ENCODE peak calls at places on chromosomes 4 and X, in nine cellular contexts. One of them, this sample, is unnamed.

GRCh38 chr4:13368262-13368661 is 115.9 kb downstream of the RAB28 start:
- DNase-seq in sciatic nerve: no peak
- DNase-seq in small intestine: no peak
- DNase-seq in D341Med: no peak
- DNase-seq in brain microvascular endothelial cell: no peak
- DNase-seq in heart right ventricle: no peak
- DNase-seq in transverse colon: no peak
- DNase-seq in iris pigment epithelial cell: peak
- DNase-seq in Calu3: no peak
- DNase-seq in this sample: peak

GRCh38 chr4:126915999-126916625 is 716.6 kb upstream of the INTU start:
- DNase-seq in small intestine: no peak
- DNase-seq in iris pigment epithelial cell: no peak
- DNase-seq in sciatic nerve: no peak
- DNase-seq in D341Med: no peak
- DNase-seq in brain microvascular endothelial cell: no peak
- DNase-seq in Calu3: no peak
- DNase-seq in transverse colon: no peak
- DNase-seq in heart right ventricle: no peak
- DNase-seq in this sample: no peak

GRCh38 chr4:1278336-1278670 is 11.4 kb upstream of the MAEA start:
- DNase-seq in iris pigment epithelial cell: no peak
- DNase-seq in small intestine: no peak
- DNase-seq in brain microvascular endothelial cell: no peak
- DNase-seq in heart right ventricle: no peak
- DNase-seq in transverse colon: no peak
- DNase-seq in sciatic nerve: no peak
- DNase-seq in D341Med: no peak
- DNase-seq in Calu3: no peak
- DNase-seq in this sample: no peak

GRCh38 chr4:41122775-41123174 is 91.6 kb downstream of the APBB2 start:
- DNase-seq in iris pigment epithelial cell: no peak
- DNase-seq in transverse colon: no peak
- DNase-seq in heart right ventricle: no peak
- DNase-seq in brain microvascular endothelial cell: no peak
- DNase-seq in small intestine: no peak
- DNase-seq in D341Med: no peak
- DNase-seq in Calu3: no peak
- DNase-seq in sciatic nerve: no peak
- DNase-seq in this sample: no peak

GRCh38 chrX:15601932-15602331 is 1.2 kb upstream of the ACE2 start:
- DNase-seq in sciatic nerve: no peak
- DNase-seq in Calu3: no peak
- DNase-seq in transverse colon: no peak
- DNase-seq in D341Med: no peak
- DNase-seq in heart right ventricle: no peak
- DNase-seq in brain microvascular endothelial cell: no peak
- DNase-seq in small intestine: no peak
- DNase-seq in iris pigment epithelial cell: no peak
- DNase-seq in this sample: peak

GRCh38 chr4:47463235-47463956 is at the start of gene COMMD8:
- DNase-seq in sciatic nerve: peak
- DNase-seq in small intestine: peak
- DNase-seq in D341Med: peak
- DNase-seq in Calu3: peak
- DNase-seq in iris pigment epithelial cell: peak
- DNase-seq in heart right ventricle: peak
- DNase-seq in brain microvascular endothelial cell: peak
- DNase-seq in transverse colon: peak
- DNase-seq in this sample: peak

GRCh38 chrX:129808163-129808828 is 28.5 kb downstream of the SASH3 start:
- DNase-seq in iris pigment epithelial cell: peak
- DNase-seq in Calu3: no peak
- DNase-seq in small intestine: no peak
- DNase-seq in D341Med: no peak
- DNase-seq in heart right ventricle: no peak
- DNase-seq in brain microvascular endothelial cell: no peak
- DNase-seq in sciatic nerve: no peak
- DNase-seq in transverse colon: no peak
- DNase-seq in this sample: no peak

GRCh38 chr4:98527528-98527927 is 130.9 kb downstream of the TSPAN5 start:
- DNase-seq in small intestine: no peak
- DNase-seq in transverse colon: no peak
- DNase-seq in Calu3: no peak
- DNase-seq in D341Med: no peak
- DNase-seq in heart right ventricle: no peak
- DNase-seq in iris pigment epithelial cell: peak
- DNase-seq in sciatic nerve: no peak
- DNase-seq in brain microvascular endothelial cell: no peak
- DNase-seq in this sample: no peak

GRCh38 chr4:81215219-81215892 is at the start of gene PRKG2:
- DNase-seq in brain microvascular endothelial cell: peak
- DNase-seq in heart right ventricle: no peak
- DNase-seq in iris pigment epithelial cell: peak
- DNase-seq in transverse colon: peak
- DNase-seq in D341Med: peak
- DNase-seq in small intestine: peak
- DNase-seq in Calu3: no peak
- DNase-seq in sciatic nerve: no peak
- DNase-seq in this sample: no peak

GRCh38 chrX:101931104-101931493 is 728 bp downstream of the ZMAT1 start:
- DNase-seq in iris pigment epithelial cell: no peak
- DNase-seq in small intestine: no peak
- DNase-seq in sciatic nerve: no peak
- DNase-seq in brain microvascular endothelial cell: no peak
- DNase-seq in D341Med: peak
- DNase-seq in transverse colon: no peak
- DNase-seq in heart right ventricle: peak
- DNase-seq in Calu3: no peak
- DNase-seq in this sample: no peak

GRCh38 chr4:101806914-101807313 is 16.4 kb downstream of the BANK1 start:
- DNase-seq in sciatic nerve: no peak
- DNase-seq in iris pigment epithelial cell: no peak
- DNase-seq in heart right ventricle: no peak
- DNase-seq in transverse colon: no peak
- DNase-seq in brain microvascular endothelial cell: peak
- DNase-seq in D341Med: no peak
- DNase-seq in small intestine: no peak
- DNase-seq in Calu3: no peak
- DNase-seq in this sample: no peak

GRCh38 chr4:123659262-123659661 is 262.7 kb downstream of the SPRY1 start:
- DNase-seq in sciatic nerve: no peak
- DNase-seq in iris pigment epithelial cell: no peak
- DNase-seq in transverse colon: no peak
- DNase-seq in heart right ventricle: no peak
- DNase-seq in small intestine: peak
- DNase-seq in Calu3: no peak
- DNase-seq in D341Med: no peak
- DNase-seq in brain microvascular endothelial cell: no peak
- DNase-seq in this sample: peak

GRCh38 chrX:130628522-130628921 is 226.7 kb downstream of the RBMX2 start:
- DNase-seq in heart right ventricle: no peak
- DNase-seq in small intestine: no peak
- DNase-seq in brain microvascular endothelial cell: no peak
- DNase-seq in Calu3: no peak
- DNase-seq in transverse colon: no peak
- DNase-seq in iris pigment epithelial cell: no peak
- DNase-seq in sciatic nerve: no peak
- DNase-seq in D341Med: no peak
- DNase-seq in this sample: no peak

GRCh38 chrX:150841466-150842197 is 56.8 kb downstream of the CD99L2 start:
- DNase-seq in heart right ventricle: no peak
- DNase-seq in transverse colon: no peak
- DNase-seq in brain microvascular endothelial cell: peak
- DNase-seq in sciatic nerve: no peak
- DNase-seq in Calu3: no peak
- DNase-seq in D341Med: no peak
- DNase-seq in small intestine: no peak
- DNase-seq in iris pigment epithelial cell: peak
- DNase-seq in this sample: no peak

GRCh38 chrX:131366387-131366786 is 77.3 kb upstream of the IGSF1 start:
- DNase-seq in D341Med: no peak
- DNase-seq in heart right ventricle: no peak
- DNase-seq in Calu3: no peak
- DNase-seq in brain microvascular endothelial cell: no peak
- DNase-seq in sciatic nerve: no peak
- DNase-seq in iris pigment epithelial cell: peak
- DNase-seq in small intestine: peak
- DNase-seq in transverse colon: no peak
- DNase-seq in this sample: peak

GRCh38 chr4:2763511-2763967 is 7.4 kb upstream of the TNIP2 start:
- DNase-seq in transverse colon: no peak
- DNase-seq in iris pigment epithelial cell: no peak
- DNase-seq in brain microvascular endothelial cell: no peak
- DNase-seq in D341Med: peak
- DNase-seq in sciatic nerve: no peak
- DNase-seq in heart right ventricle: no peak
- DNase-seq in Calu3: no peak
- DNase-seq in small intestine: no peak
- DNase-seq in this sample: no peak

GRCh38 chrX:17610788-17611187 is 126.5 kb upstream of the SCML1 start:
- DNase-seq in D341Med: no peak
- DNase-seq in Calu3: no peak
- DNase-seq in heart right ventricle: no peak
- DNase-seq in brain microvascular endothelial cell: no peak
- DNase-seq in sciatic nerve: no peak
- DNase-seq in small intestine: no peak
- DNase-seq in iris pigment epithelial cell: no peak
- DNase-seq in transverse colon: no peak
- DNase-seq in this sample: no peak

GRCh38 chr4:139848043-139848442 is 182.4 kb downstream of the MGST2 start:
- DNase-seq in brain microvascular endothelial cell: no peak
- DNase-seq in Calu3: no peak
- DNase-seq in heart right ventricle: no peak
- DNase-seq in small intestine: no peak
- DNase-seq in iris pigment epithelial cell: no peak
- DNase-seq in transverse colon: no peak
- DNase-seq in sciatic nerve: no peak
- DNase-seq in D341Med: no peak
- DNase-seq in this sample: no peak

GRCh38 chrX:103437147-103437873 is 61.0 kb downstream of the BEX3 start:
- DNase-seq in sciatic nerve: no peak
- DNase-seq in D341Med: no peak
- DNase-seq in iris pigment epithelial cell: no peak
- DNase-seq in transverse colon: no peak
- DNase-seq in brain microvascular endothelial cell: no peak
- DNase-seq in small intestine: no peak
- DNase-seq in heart right ventricle: no peak
- DNase-seq in Calu3: no peak
- DNase-seq in this sample: no peak

GRCh38 chr4:4838602-4839470 is 20.6 kb upstream of the MSX1 start:
- DNase-seq in Calu3: no peak
- DNase-seq in small intestine: peak
- DNase-seq in sciatic nerve: no peak
- DNase-seq in D341Med: no peak
- DNase-seq in transverse colon: no peak
- DNase-seq in heart right ventricle: no peak
- DNase-seq in brain microvascular endothelial cell: no peak
- DNase-seq in iris pigment epithelial cell: no peak
- DNase-seq in this sample: peak

GRCh38 chr4:127888559-127888958 is 7.9 kb downstream of the PLK4 start:
- DNase-seq in iris pigment epithelial cell: no peak
- DNase-seq in transverse colon: no peak
- DNase-seq in Calu3: no peak
- DNase-seq in brain microvascular endothelial cell: no peak
- DNase-seq in D341Med: no peak
- DNase-seq in sciatic nerve: no peak
- DNase-seq in heart right ventricle: no peak
- DNase-seq in small intestine: no peak
- DNase-seq in this sample: no peak

GRCh38 chr4:53000560-53000959 is 138.4 kb downstream of the RASL11B start:
- DNase-seq in Calu3: no peak
- DNase-seq in transverse colon: no peak
- DNase-seq in brain microvascular endothelial cell: no peak
- DNase-seq in D341Med: no peak
- DNase-seq in small intestine: no peak
- DNase-seq in heart right ventricle: no peak
- DNase-seq in iris pigment epithelial cell: no peak
- DNase-seq in sciatic nerve: no peak
- DNase-seq in this sample: no peak

GRCh38 chrX:101685923-101686322 is 26.3 kb upstream of the ARMCX2 start:
- DNase-seq in heart right ventricle: no peak
- DNase-seq in brain microvascular endothelial cell: no peak
- DNase-seq in Calu3: no peak
- DNase-seq in iris pigment epithelial cell: no peak
- DNase-seq in transverse colon: no peak
- DNase-seq in D341Med: no peak
- DNase-seq in sciatic nerve: no peak
- DNase-seq in small intestine: no peak
- DNase-seq in this sample: no peak

GRCh38 chr4:7334521-7335275 is 100.0 kb downstream of the PSAPL1 start:
- DNase-seq in sciatic nerve: no peak
- DNase-seq in Calu3: no peak
- DNase-seq in transverse colon: no peak
- DNase-seq in D341Med: no peak
- DNase-seq in brain microvascular endothelial cell: no peak
- DNase-seq in iris pigment epithelial cell: no peak
- DNase-seq in small intestine: no peak
- DNase-seq in heart right ventricle: no peak
- DNase-seq in this sample: no peak

GRCh38 chr4:174198396-174199179 is 84.9 kb downstream of the FBXO8 start:
- DNase-seq in small intestine: no peak
- DNase-seq in D341Med: no peak
- DNase-seq in sciatic nerve: no peak
- DNase-seq in heart right ventricle: no peak
- DNase-seq in brain microvascular endothelial cell: peak
- DNase-seq in iris pigment epithelial cell: peak
- DNase-seq in transverse colon: no peak
- DNase-seq in Calu3: no peak
- DNase-seq in this sample: no peak

GRCh38 chr4:48653217-48654014 is 126.7 kb downstream of the FRYL start:
- DNase-seq in brain microvascular endothelial cell: peak
- DNase-seq in transverse colon: peak
- DNase-seq in D341Med: no peak
- DNase-seq in Calu3: no peak
- DNase-seq in sciatic nerve: peak
- DNase-seq in iris pigment epithelial cell: peak
- DNase-seq in small intestine: no peak
- DNase-seq in heart right ventricle: peak
- DNase-seq in this sample: no peak

GRCh38 chr4:145882594-145882993 is 56.0 kb downstream of the ZNF827 start:
- DNase-seq in sciatic nerve: no peak
- DNase-seq in iris pigment epithelial cell: no peak
- DNase-seq in heart right ventricle: no peak
- DNase-seq in brain microvascular endothelial cell: no peak
- DNase-seq in D341Med: no peak
- DNase-seq in Calu3: no peak
- DNase-seq in transverse colon: no peak
- DNase-seq in small intestine: no peak
- DNase-seq in this sample: no peak

GRCh38 chr4:37749398-37749988 is 63.3 kb upstream of the RELL1 start:
- DNase-seq in Calu3: no peak
- DNase-seq in heart right ventricle: no peak
- DNase-seq in sciatic nerve: no peak
- DNase-seq in transverse colon: no peak
- DNase-seq in brain microvascular endothelial cell: no peak
- DNase-seq in small intestine: no peak
- DNase-seq in iris pigment epithelial cell: no peak
- DNase-seq in D341Med: no peak
- DNase-seq in this sample: no peak